ENCODE peak calls at places on chromosomes 11 and 22, in four cellular contexts. One of them, this sample, is unnamed.

GRCh38 chr11:16805942-16806341 is 67.5 kb downstream of the C11orf58 start:
- DNase-seq in neuronal stem cell: no peak
- DNase-seq in mesenchymal stem cell: no peak
- DNase-seq in H9: no peak
- DNase-seq in this sample: no peak

GRCh38 chr11:64121637-64122410 is 44.1 kb downstream of the MACROD1 start:
- DNase-seq in mesenchymal stem cell: peak
- DNase-seq in neuronal stem cell: no peak
- DNase-seq in H9: no peak
- DNase-seq in this sample: peak

GRCh38 chr11:130636672-130637463 is 188.4 kb downstream of the ADAMTS15 start:
- DNase-seq in H9: no peak
- DNase-seq in neuronal stem cell: no peak
- DNase-seq in mesenchymal stem cell: peak
- DNase-seq in this sample: peak

GRCh38 chr11:44030276-44030932 is 17.4 kb upstream of the ACCSL start:
- DNase-seq in mesenchymal stem cell: peak
- DNase-seq in neuronal stem cell: peak
- DNase-seq in H9: peak
- DNase-seq in this sample: no peak

GRCh38 chr22:45428391-45429385 is 15.2 kb downstream of the RIBC2 start:
- DNase-seq in H9: no peak
- DNase-seq in neuronal stem cell: no peak
- DNase-seq in mesenchymal stem cell: no peak
- DNase-seq in this sample: no peak

GRCh38 chr11:121063728-121064127 is 37.3 kb upstream of the TECTA start:
- DNase-seq in H9: no peak
- DNase-seq in mesenchymal stem cell: no peak
- DNase-seq in neuronal stem cell: no peak
- DNase-seq in this sample: no peak

GRCh38 chr11:22337571-22338464 is at the start of gene SLC17A6:
- DNase-seq in H9: peak
- DNase-seq in neuronal stem cell: peak
- DNase-seq in mesenchymal stem cell: peak
- DNase-seq in this sample: peak

GRCh38 chr11:110903830-110904229 is 191.6 kb upstream of the ARHGAP20 start:
- DNase-seq in neuronal stem cell: no peak
- DNase-seq in H9: no peak
- DNase-seq in mesenchymal stem cell: peak
- DNase-seq in this sample: no peak

GRCh38 chr11:121415861-121416260 is 36.3 kb upstream of the SORL1 start:
- DNase-seq in H9: no peak
- DNase-seq in mesenchymal stem cell: no peak
- DNase-seq in neuronal stem cell: no peak
- DNase-seq in this sample: no peak

GRCh38 chr11:122628691-122629555 is 26.6 kb upstream of the UBASH3B start:
- DNase-seq in neuronal stem cell: peak
- DNase-seq in mesenchymal stem cell: peak
- DNase-seq in H9: peak
- DNase-seq in this sample: peak

GRCh38 chr11:114243461-114244372 is 52.5 kb upstream of the NNMT start:
- DNase-seq in mesenchymal stem cell: no peak
- DNase-seq in neuronal stem cell: no peak
- DNase-seq in H9: no peak
- DNase-seq in this sample: no peak

GRCh38 chr22:39144101-39144815 is 8.2 kb downstream of the CBX7 start:
- DNase-seq in mesenchymal stem cell: peak
- DNase-seq in neuronal stem cell: no peak
- DNase-seq in H9: peak
- DNase-seq in this sample: no peak

GRCh38 chr22:48319321-48320047 is 1508.2 kb downstream of the BRD1 start:
- DNase-seq in H9: no peak
- DNase-seq in mesenchymal stem cell: no peak
- DNase-seq in neuronal stem cell: no peak
- DNase-seq in this sample: no peak

GRCh38 chr11:16356057-16356750 is at the start of gene SOX6:
- DNase-seq in neuronal stem cell: no peak
- DNase-seq in mesenchymal stem cell: peak
- DNase-seq in H9: no peak
- DNase-seq in this sample: no peak

GRCh38 chr11:116691779-116692178 is 81.0 kb downstream of the BUD13 start:
- DNase-seq in neuronal stem cell: peak
- DNase-seq in mesenchymal stem cell: peak
- DNase-seq in H9: peak
- DNase-seq in this sample: peak

GRCh38 chr11:62124186-62125113 is 639 bp downstream of the INCENP start:
- DNase-seq in neuronal stem cell: no peak
- DNase-seq in mesenchymal stem cell: peak
- DNase-seq in H9: no peak
- DNase-seq in this sample: peak

GRCh38 chr11:63916837-63917684 is at the start of gene RCOR2:
- DNase-seq in mesenchymal stem cell: peak
- DNase-seq in H9: peak
- DNase-seq in neuronal stem cell: peak
- DNase-seq in this sample: peak

GRCh38 chr22:40665312-40665711 is 14.0 kb upstream of the MCHR1 start:
- DNase-seq in neuronal stem cell: no peak
- DNase-seq in H9: no peak
- DNase-seq in mesenchymal stem cell: peak
- DNase-seq in this sample: no peak

GRCh38 chr11:73412308-73412707 is 36.1 kb downstream of the RELT start:
- DNase-seq in neuronal stem cell: no peak
- DNase-seq in mesenchymal stem cell: no peak
- DNase-seq in H9: no peak
- DNase-seq in this sample: no peak

GRCh38 chr22:46360891-46361290 is 25.4 kb downstream of the TRMU start:
- DNase-seq in mesenchymal stem cell: no peak
- DNase-seq in neuronal stem cell: no peak
- DNase-seq in H9: no peak
- DNase-seq in this sample: no peak

GRCh38 chr11:85647604-85648299 is at the start of gene TMEM126A:
- DNase-seq in mesenchymal stem cell: peak
- DNase-seq in H9: peak
- DNase-seq in neuronal stem cell: peak
- DNase-seq in this sample: peak

GRCh38 chr11:102685769-102686168 is 19.8 kb downstream of the MMP27 start:
- DNase-seq in neuronal stem cell: no peak
- DNase-seq in H9: no peak
- DNase-seq in mesenchymal stem cell: no peak
- DNase-seq in this sample: no peak

GRCh38 chr11:2665747-2666710 is 33.8 kb downstream of the KCNQ1OT1 start:
- DNase-seq in mesenchymal stem cell: no peak
- DNase-seq in H9: peak
- DNase-seq in neuronal stem cell: no peak
- DNase-seq in this sample: no peak

GRCh38 chr11:45754746-45755145 is 50.2 kb upstream of the SLC35C1 start:
- DNase-seq in neuronal stem cell: no peak
- DNase-seq in H9: no peak
- DNase-seq in mesenchymal stem cell: peak
- DNase-seq in this sample: peak
- H3K27ac ChIP-seq in neuronal stem cell: no peak
- H3K27ac ChIP-seq in H9: no peak
- H3K27ac ChIP-seq in mesenchymal stem cell: no peak
- H3K27ac ChIP-seq in this sample: no peak

DNA sequence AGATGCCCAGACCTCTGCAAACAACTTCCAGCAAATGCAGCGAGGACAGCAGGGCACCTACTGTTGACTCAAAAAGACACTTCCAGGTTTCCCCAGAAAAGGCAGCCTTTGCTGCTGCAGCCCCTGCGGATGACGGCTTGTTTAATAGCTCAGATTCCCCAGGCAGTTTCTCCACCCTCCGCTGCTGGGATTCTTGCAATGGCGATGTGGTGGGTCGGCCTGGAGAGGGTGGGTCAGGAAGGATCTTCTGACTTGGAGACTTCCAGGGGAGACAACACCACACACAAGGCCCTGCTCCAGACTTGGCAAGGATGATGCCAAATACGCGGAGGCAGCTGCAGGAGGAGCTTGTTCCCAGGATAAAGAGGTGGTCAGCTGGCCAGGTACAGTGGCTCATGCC is 17.9 kb upstream of the TREH start:
- DNase-seq in neuronal stem cell: no peak
- DNase-seq in H9: no peak
- DNase-seq in mesenchymal stem cell: no peak
- DNase-seq in this sample: no peak
- H4K91ac ChIP-seq in neuronal stem cell: no peak
- H4K91ac ChIP-seq in H9: no peak
- H4K91ac ChIP-seq in mesenchymal stem cell: no peak
- H4K91ac ChIP-seq in this sample: no peak

GRCh38 chr11:12701815-12702214 is 27.6 kb downstream of the TEAD1 start:
- DNase-seq in neuronal stem cell: no peak
- DNase-seq in mesenchymal stem cell: no peak
- DNase-seq in H9: no peak
- DNase-seq in this sample: no peak
- H3K27ac ChIP-seq in neuronal stem cell: no peak
- H3K27ac ChIP-seq in mesenchymal stem cell: no peak
- H3K27ac ChIP-seq in H9: no peak
- H3K27ac ChIP-seq in this sample: peak

DNA sequence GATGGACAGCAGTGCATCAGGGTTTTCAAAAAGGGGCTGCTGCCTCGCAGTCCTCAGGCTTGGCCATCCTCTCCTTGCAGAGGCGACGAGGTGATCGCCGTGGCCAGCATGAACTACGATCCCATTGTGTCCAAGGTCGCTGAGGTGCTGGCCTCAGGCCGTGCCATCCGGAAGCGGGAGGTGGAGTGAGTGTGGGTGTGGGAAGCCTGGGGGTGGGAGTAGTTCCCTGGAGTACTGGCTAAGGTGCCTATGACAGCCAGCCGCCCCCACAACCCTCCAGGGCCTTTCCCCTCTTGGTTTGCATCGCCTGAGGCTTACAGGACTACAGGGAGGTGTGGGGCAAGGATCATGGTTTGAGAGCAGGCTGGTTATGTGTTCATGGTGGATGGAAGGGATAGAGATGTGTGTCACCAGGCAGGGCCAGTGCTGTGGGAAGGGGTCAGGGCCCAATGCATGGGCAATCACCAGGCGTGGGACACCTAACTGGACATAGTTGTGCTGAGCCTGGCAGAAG is 2.1 kb upstream of the LZTR1 start:
- DNase-seq in mesenchymal stem cell: no peak
- DNase-seq in H9: peak
- DNase-seq in neuronal stem cell: no peak
- DNase-seq in this sample: no peak
- H4K91ac ChIP-seq in mesenchymal stem cell: no peak
- H4K91ac ChIP-seq in H9: no peak
- H4K91ac ChIP-seq in neuronal stem cell: no peak
- H4K91ac ChIP-seq in this sample: no peak

GRCh38 chr11:86917577-86917976 is 37.6 kb downstream of the FZD4 start:
- DNase-seq in neuronal stem cell: no peak
- DNase-seq in mesenchymal stem cell: no peak
- DNase-seq in H9: no peak
- DNase-seq in this sample: no peak

GRCh38 chr11:86918943-86919342 is 36.3 kb downstream of the FZD4 start:
- DNase-seq in H9: no peak
- DNase-seq in neuronal stem cell: no peak
- DNase-seq in mesenchymal stem cell: no peak
- DNase-seq in this sample: no peak

GRCh38 chr11:86916330-86916729 is 38.9 kb downstream of the FZD4 start:
- DNase-seq in H9: no peak
- DNase-seq in mesenchymal stem cell: peak
- DNase-seq in neuronal stem cell: no peak
- DNase-seq in this sample: peak

GRCh38 chr11:86912238-86912637 is 43.0 kb downstream of the FZD4 start:
- DNase-seq in mesenchymal stem cell: no peak
- DNase-seq in H9: no peak
- DNase-seq in neuronal stem cell: no peak
- DNase-seq in this sample: no peak

GRCh38 chr11:86914836-86915519 is 40.2 kb downstream of the FZD4 start:
- DNase-seq in neuronal stem cell: no peak
- DNase-seq in H9: no peak
- DNase-seq in mesenchymal stem cell: no peak
- DNase-seq in this sample: no peak
- H3K27ac ChIP-seq in neuronal stem cell: no peak
- H3K27ac ChIP-seq in H9: no peak
- H3K27ac ChIP-seq in mesenchymal stem cell: no peak
- H3K27ac ChIP-seq in this sample: no peak

GRCh38 chr22:42726811-42727210 is 6.1 kb upstream of the A4GALT start:
- DNase-seq in neuronal stem cell: no peak
- DNase-seq in mesenchymal stem cell: no peak
- DNase-seq in H9: no peak
- DNase-seq in this sample: peak
- H4K91ac ChIP-seq in neuronal stem cell: no peak
- H4K91ac ChIP-seq in mesenchymal stem cell: peak
- H4K91ac ChIP-seq in H9: no peak
- H4K91ac ChIP-seq in this sample: no peak

GRCh38 chr22:26995222-26995621 is 337.8 kb downstream of the MIAT start:
- DNase-seq in mesenchymal stem cell: no peak
- DNase-seq in H9: no peak
- DNase-seq in neuronal stem cell: no peak
- DNase-seq in this sample: no peak
- H3K27ac ChIP-seq in mesenchymal stem cell: no peak
- H3K27ac ChIP-seq in H9: no peak
- H3K27ac ChIP-seq in neuronal stem cell: no peak
- H3K27ac ChIP-seq in this sample: no peak

DNA sequence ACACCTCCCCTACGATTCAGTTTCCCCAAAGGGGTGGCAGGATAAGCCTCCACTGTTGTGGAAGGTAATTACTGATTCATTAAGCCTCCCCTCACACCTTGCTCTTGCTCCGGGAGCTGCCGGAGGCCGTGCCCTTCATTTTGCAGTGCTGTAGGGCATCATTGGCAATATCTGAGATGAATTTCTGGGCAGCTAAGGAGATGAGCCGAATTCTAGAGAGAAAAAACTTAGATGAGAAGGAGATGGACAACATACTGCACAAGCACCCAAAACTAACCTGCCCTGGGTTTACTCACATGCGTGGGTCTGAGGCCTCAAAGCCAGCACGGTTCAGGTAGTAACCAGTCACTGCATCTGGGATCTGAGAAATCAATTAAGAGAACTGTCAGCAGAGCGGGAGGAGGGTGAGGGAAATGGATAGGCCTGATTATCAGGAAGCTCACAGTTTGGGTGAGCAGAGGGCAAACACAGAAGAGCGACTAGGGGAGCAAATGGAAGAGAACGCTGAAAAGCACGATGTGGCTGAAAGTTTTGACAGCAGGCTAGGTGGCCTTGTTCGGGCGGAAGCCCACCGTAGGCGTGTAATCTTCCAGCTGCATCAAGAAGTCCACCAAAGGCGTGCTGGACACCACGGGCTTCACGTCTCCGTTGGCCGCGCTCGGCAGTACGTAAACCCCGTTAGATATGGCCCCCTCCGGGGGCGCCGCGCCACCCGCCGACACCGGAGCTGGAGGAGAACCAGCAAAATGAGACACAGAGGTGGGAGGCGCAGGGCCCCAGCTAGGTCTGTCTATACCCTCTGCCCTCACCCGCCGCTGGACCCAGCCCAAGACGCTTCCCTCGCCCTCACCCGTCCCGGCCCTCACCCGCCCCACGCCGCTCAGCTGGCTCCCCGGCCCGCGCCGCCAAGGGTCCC is 666 bp downstream of the TAF10 start:
- DNase-seq in neuronal stem cell: no peak
- DNase-seq in mesenchymal stem cell: peak
- DNase-seq in H9: peak
- DNase-seq in this sample: no peak
- H4K91ac ChIP-seq in neuronal stem cell: no peak
- H4K91ac ChIP-seq in mesenchymal stem cell: peak
- H4K91ac ChIP-seq in H9: no peak
- H4K91ac ChIP-seq in this sample: peak

This sample was measured in trophoblast cell.